ENCODE peak calls at places on chromosome 2, in eight cellular contexts. D is mesendoderm, P is esophagus squamous epithelium, A is dermis blood vessel endothelial cell, F is T-helper 2 cell, E is HTR-8/SVneo, Y is DMS153, C is HFF-Myc. Z is an unnamed sample.

GRCh38 chr2:56199492-56199891 is 15.7 kb downstream of the CCDC85A start:
- DNase-seq in A (no peak), C (no peak), E (peak; percentile 36), Y (no peak), P (no peak), F (no peak), D (peak; percentile 3), Z (no peak)

GRCh38 chr2:172090044-172090946 is 5.0 kb downstream of the DLX1 start:
- DNase-seq in E (no peak), C (no peak), P (no peak), D (peak; percentile 74), A (no peak), Y (no peak), F (no peak), Z (no peak)

GRCh38 chr2:155099784-155100183 is 401.3 kb downstream of the KCNJ3 start:
- DNase-seq in P (no peak), D (peak; percentile 91), Y (no peak), F (no peak), A (no peak), E (no peak), C (no peak), Z (no peak)

GRCh38 chr2:98771771-98772521 is 41.0 kb upstream of the MGAT4A start:
- DNase-seq in P (no peak), F (peak; percentile 94), D (no peak), E (no peak), Y (no peak), A (no peak), C (no peak), Z (no peak)

GRCh38 chr2:159234868-159235267 is 51.6 kb downstream of the WDSUB1 start:
- DNase-seq in F (no peak), P (no peak), C (no peak), Y (no peak), A (no peak), D (no peak), E (no peak), Z (no peak)

GRCh38 chr2:42289222-42289621 is 71.8 kb downstream of the COX7A2L start:
- DNase-seq in F (peak; percentile 41), P (no peak), D (no peak), E (no peak), A (no peak), Y (no peak), C (no peak), Z (no peak)

GRCh38 chr2:19774788-19775156 is 127.0 kb downstream of the TTC32 start:
- DNase-seq in Y (no peak), F (no peak), A (no peak), P (no peak), D (peak; percentile 86), C (no peak), E (no peak), Z (no peak)

GRCh38 chr2:28552045-28552823 is 56.4 kb downstream of the PLB1 start:
- DNase-seq in A (peak; percentile 38), E (no peak), P (no peak), Y (no peak), F (no peak), C (no peak), D (no peak), Z (no peak)

GRCh38 chr2:86000938-86001312 is 104.8 kb downstream of the POLR1A start:
- DNase-seq in D (no peak), F (no peak), A (no peak), E (no peak), Y (no peak), C (no peak), P (no peak), Z (no peak)

GRCh38 chr2:133266926-133267590 is 301.2 kb downstream of the NCKAP5 start:
- DNase-seq in Y (no peak), F (no peak), C (no peak), P (no peak), E (peak; percentile 43), A (no peak), D (peak; percentile 37), Z (no peak)

GRCh38 chr2:142542431-142542910 is 335.0 kb upstream of the KYNU start:
- DNase-seq in E (no peak), P (no peak), D (no peak), C (no peak), Y (no peak), A (no peak), F (no peak), Z (no peak)

GRCh38 chr2:48699377-48699951 is 56.1 kb downstream of the LHCGR start:
- DNase-seq in D (no peak), Y (no peak), F (no peak), A (no peak), E (no peak), C (no peak), P (no peak), Z (no peak)

GRCh38 chr2:69387770-69388481 is 899 bp upstream of the GFPT1 start:
- DNase-seq in E (no peak), D (no peak), Y (no peak), F (no peak), C (no peak), A (no peak), P (no peak), Z (no peak)

GRCh38 chr2:67701011-67701410 is 303.9 kb downstream of the ETAA1 start:
- DNase-seq in A (no peak), E (no peak), D (no peak), C (no peak), F (no peak), P (no peak), Y (no peak), Z (no peak)

GRCh38 chr2:26880910-26881435 is 33.0 kb downstream of the DPYSL5 start:
- DNase-seq in Y (no peak), D (no peak), C (no peak), F (no peak), A (no peak), P (no peak), E (no peak), Z (no peak)

GRCh38 chr2:28447943-28448737 is 47.7 kb upstream of the PLB1 start:
- DNase-seq in F (peak; percentile 27), A (no peak), D (no peak), C (peak; percentile 29), E (no peak), P (no peak), Y (no peak), Z (no peak)

GRCh38 chr2:43170733-43171101 is 55.7 kb downstream of the ZFP36L2 start:
- DNase-seq in C (no peak), Y (no peak), E (no peak), A (peak; percentile 28), P (no peak), D (no peak), F (peak; percentile 26), Z (no peak)

GRCh38 chr2:122412360-122412759 is 656.9 kb downstream of the TSN start:
- DNase-seq in P (no peak), E (no peak), C (no peak), F (no peak), D (no peak), A (no peak), Y (peak; percentile 71), Z (no peak)

GRCh38 chr2:134461511-134461910 is 207.6 kb downstream of the MGAT5 start:
- DNase-seq in D (no peak), P (no peak), C (peak; percentile 17), Y (peak; percentile 25), A (no peak), E (no peak), F (no peak), Z (no peak)

GRCh38 chr2:198659471-198659870 is 798.3 kb downstream of the SATB2 start:
- DNase-seq in A (no peak), F (no peak), Y (no peak), E (no peak), D (no peak), P (no peak), C (no peak), Z (no peak)

GRCh38 chr2:127859712-127860085 is 1.7 kb upstream of the POLR2D start:
- DNase-seq in D (peak; percentile 94), A (no peak), Y (no peak), C (no peak), P (no peak), E (no peak), F (peak; percentile 68), Z (no peak)

GRCh38 chr2:41475959-41476358 is 571.9 kb upstream of the PKDCC start:
- DNase-seq in D (peak; percentile 14), A (no peak), C (no peak), P (no peak), E (no peak), Y (no peak), F (no peak), Z (no peak)

GRCh38 chr2:38263293-38263692 is 113.8 kb downstream of the ATL2 start:
- DNase-seq in E (no peak), C (no peak), D (no peak), F (no peak), P (no peak), Y (no peak), A (no peak), Z (no peak)

GRCh38 chr2:62216113-62216512 is 20.2 kb downstream of the B3GNT2 start:
- DNase-seq in F (no peak), P (no peak), C (no peak), E (no peak), Y (no peak), D (no peak), A (no peak), Z (no peak)

Z was measured in cortex of kidney.